ENCODE peak calls at places on chromosomes 13 and 19, in nine cellular contexts. One of them, this sample, is unnamed.

GRCh38 chr13:41543664-41544300 is 86.4 kb downstream of the RGCC start:
- DNase-seq in fibroblast of lung: no peak
- DNase-seq in spleen: no peak
- DNase-seq in stomach: no peak
- DNase-seq in esophagus squamous epithelium: no peak
- DNase-seq in cardiac muscle cell: no peak
- DNase-seq in fibroblast of the aortic adventitia: no peak
- DNase-seq in right lobe of liver: no peak
- DNase-seq in Panc1: no peak
- DNase-seq in this sample: no peak

GRCh38 chr13:30510091-30510490 is 44.4 kb upstream of the HMGB1 start:
- DNase-seq in stomach: no peak
- DNase-seq in fibroblast of lung: no peak
- DNase-seq in fibroblast of the aortic adventitia: no peak
- DNase-seq in Panc1: no peak
- DNase-seq in right lobe of liver: no peak
- DNase-seq in spleen: no peak
- DNase-seq in cardiac muscle cell: no peak
- DNase-seq in esophagus squamous epithelium: no peak
- DNase-seq in this sample: no peak

GRCh38 chr19:3573858-3574637 is 1.3 kb downstream of the HMG20B start:
- DNase-seq in fibroblast of lung: peak
- DNase-seq in esophagus squamous epithelium: peak
- DNase-seq in cardiac muscle cell: peak
- DNase-seq in stomach: peak
- DNase-seq in Panc1: peak
- DNase-seq in right lobe of liver: peak
- DNase-seq in spleen: peak
- DNase-seq in fibroblast of the aortic adventitia: peak
- DNase-seq in this sample: peak

GRCh38 chr19:56839665-56840451 is 668 bp downstream of the PEG3 start:
- DNase-seq in fibroblast of lung: peak
- DNase-seq in esophagus squamous epithelium: peak
- DNase-seq in Panc1: no peak
- DNase-seq in fibroblast of the aortic adventitia: no peak
- DNase-seq in right lobe of liver: peak
- DNase-seq in spleen: peak
- DNase-seq in stomach: peak
- DNase-seq in cardiac muscle cell: no peak
- DNase-seq in this sample: peak

GRCh38 chr19:4488496-4488895 is 16.4 kb downstream of the HDGFL2 start:
- DNase-seq in right lobe of liver: no peak
- DNase-seq in fibroblast of lung: no peak
- DNase-seq in cardiac muscle cell: no peak
- DNase-seq in Panc1: no peak
- DNase-seq in stomach: no peak
- DNase-seq in fibroblast of the aortic adventitia: no peak
- DNase-seq in spleen: no peak
- DNase-seq in esophagus squamous epithelium: no peak
- DNase-seq in this sample: no peak

GRCh38 chr13:48412881-48413351 is at the start of gene LPAR6:
- DNase-seq in spleen: no peak
- DNase-seq in stomach: no peak
- DNase-seq in Panc1: no peak
- DNase-seq in right lobe of liver: no peak
- DNase-seq in cardiac muscle cell: no peak
- DNase-seq in fibroblast of the aortic adventitia: peak
- DNase-seq in fibroblast of lung: peak
- DNase-seq in esophagus squamous epithelium: no peak
- DNase-seq in this sample: peak

GRCh38 chr13:53074119-53074518 is 45.5 kb downstream of the OLFM4 start:
- DNase-seq in right lobe of liver: no peak
- DNase-seq in spleen: no peak
- DNase-seq in Panc1: no peak
- DNase-seq in fibroblast of the aortic adventitia: no peak
- DNase-seq in esophagus squamous epithelium: no peak
- DNase-seq in cardiac muscle cell: no peak
- DNase-seq in fibroblast of lung: no peak
- DNase-seq in stomach: no peak
- DNase-seq in this sample: no peak

GRCh38 chr13:23851106-23851505 is 38.1 kb downstream of the MIPEP start:
- DNase-seq in esophagus squamous epithelium: no peak
- DNase-seq in fibroblast of the aortic adventitia: peak
- DNase-seq in fibroblast of lung: peak
- DNase-seq in spleen: no peak
- DNase-seq in cardiac muscle cell: no peak
- DNase-seq in right lobe of liver: no peak
- DNase-seq in stomach: no peak
- DNase-seq in Panc1: no peak
- DNase-seq in this sample: peak

GRCh38 chr13:75316427-75316826 is 165.5 kb downstream of the TBC1D4 start:
- DNase-seq in cardiac muscle cell: no peak
- DNase-seq in fibroblast of the aortic adventitia: peak
- DNase-seq in Panc1: no peak
- DNase-seq in right lobe of liver: no peak
- DNase-seq in spleen: no peak
- DNase-seq in stomach: no peak
- DNase-seq in esophagus squamous epithelium: no peak
- DNase-seq in fibroblast of lung: peak
- DNase-seq in this sample: peak

GRCh38 chr13:72390909-72391308 is 336.5 kb downstream of the MZT1 start:
- DNase-seq in spleen: no peak
- DNase-seq in esophagus squamous epithelium: no peak
- DNase-seq in fibroblast of lung: no peak
- DNase-seq in cardiac muscle cell: no peak
- DNase-seq in fibroblast of the aortic adventitia: no peak
- DNase-seq in Panc1: no peak
- DNase-seq in right lobe of liver: no peak
- DNase-seq in stomach: no peak
- DNase-seq in this sample: peak

GRCh38 chr13:20188649-20189553 is 3.8 kb downstream of the GJB2 start:
- DNase-seq in fibroblast of lung: no peak
- DNase-seq in spleen: no peak
- DNase-seq in fibroblast of the aortic adventitia: no peak
- DNase-seq in stomach: no peak
- DNase-seq in cardiac muscle cell: no peak
- DNase-seq in right lobe of liver: no peak
- DNase-seq in Panc1: no peak
- DNase-seq in esophagus squamous epithelium: no peak
- DNase-seq in this sample: no peak

GRCh38 chr13:104086759-104087158 is 1020.5 kb upstream of the SLC10A2 start:
- DNase-seq in spleen: no peak
- DNase-seq in right lobe of liver: no peak
- DNase-seq in fibroblast of the aortic adventitia: peak
- DNase-seq in esophagus squamous epithelium: no peak
- DNase-seq in Panc1: no peak
- DNase-seq in cardiac muscle cell: no peak
- DNase-seq in fibroblast of lung: peak
- DNase-seq in stomach: no peak
- DNase-seq in this sample: no peak

GRCh38 chr13:93244141-93244917 is 17.7 kb downstream of the GPC6 start:
- DNase-seq in fibroblast of lung: peak
- DNase-seq in esophagus squamous epithelium: no peak
- DNase-seq in cardiac muscle cell: peak
- DNase-seq in Panc1: no peak
- DNase-seq in spleen: no peak
- DNase-seq in stomach: no peak
- DNase-seq in fibroblast of the aortic adventitia: peak
- DNase-seq in right lobe of liver: no peak
- DNase-seq in this sample: peak

GRCh38 chr13:111901301-111901905 is 165.5 kb upstream of the SOX1 start:
- DNase-seq in Panc1: no peak
- DNase-seq in stomach: no peak
- DNase-seq in fibroblast of lung: no peak
- DNase-seq in cardiac muscle cell: no peak
- DNase-seq in spleen: no peak
- DNase-seq in fibroblast of the aortic adventitia: no peak
- DNase-seq in right lobe of liver: peak
- DNase-seq in esophagus squamous epithelium: no peak
- DNase-seq in this sample: no peak

GRCh38 chr13:98851276-98851675 is 98.8 kb upstream of the SLC15A1 start:
- DNase-seq in stomach: no peak
- DNase-seq in cardiac muscle cell: no peak
- DNase-seq in fibroblast of lung: no peak
- DNase-seq in right lobe of liver: no peak
- DNase-seq in esophagus squamous epithelium: no peak
- DNase-seq in Panc1: no peak
- DNase-seq in spleen: no peak
- DNase-seq in fibroblast of the aortic adventitia: no peak
- DNase-seq in this sample: no peak

GRCh38 chr13:91544723-91545122 is 146.3 kb downstream of the GPC5 start:
- DNase-seq in esophagus squamous epithelium: no peak
- DNase-seq in fibroblast of the aortic adventitia: peak
- DNase-seq in fibroblast of lung: no peak
- DNase-seq in stomach: no peak
- DNase-seq in right lobe of liver: no peak
- DNase-seq in cardiac muscle cell: peak
- DNase-seq in spleen: no peak
- DNase-seq in Panc1: no peak
- DNase-seq in this sample: no peak

GRCh38 chr19:33134571-33135041 is 2.7 kb downstream of the WDR88 start:
- DNase-seq in fibroblast of the aortic adventitia: no peak
- DNase-seq in cardiac muscle cell: no peak
- DNase-seq in esophagus squamous epithelium: no peak
- DNase-seq in stomach: no peak
- DNase-seq in fibroblast of lung: no peak
- DNase-seq in Panc1: no peak
- DNase-seq in spleen: no peak
- DNase-seq in right lobe of liver: no peak
- DNase-seq in this sample: no peak

GRCh38 chr19:47231215-47232054 is 436 bp upstream of the BBC3 start:
- DNase-seq in cardiac muscle cell: peak
- DNase-seq in Panc1: no peak
- DNase-seq in spleen: peak
- DNase-seq in right lobe of liver: peak
- DNase-seq in esophagus squamous epithelium: peak
- DNase-seq in stomach: peak
- DNase-seq in fibroblast of the aortic adventitia: peak
- DNase-seq in fibroblast of lung: peak
- DNase-seq in this sample: peak
- H3K4me3 ChIP-seq in cardiac muscle cell: peak
- H3K4me3 ChIP-seq in Panc1: peak
- H3K4me3 ChIP-seq in spleen: peak
- H3K4me3 ChIP-seq in right lobe of liver: peak
- H3K4me3 ChIP-seq in esophagus squamous epithelium: peak
- H3K4me3 ChIP-seq in stomach: peak
- H3K4me3 ChIP-seq in fibroblast of the aortic adventitia: peak
- H3K4me3 ChIP-seq in fibroblast of lung: peak
- H3K4me3 ChIP-seq in this sample: peak

GRCh38 chr13:73849292-73849691 is 284.9 kb downstream of the KLF12 start:
- DNase-seq in spleen: no peak
- DNase-seq in fibroblast of the aortic adventitia: peak
- DNase-seq in cardiac muscle cell: no peak
- DNase-seq in fibroblast of lung: peak
- DNase-seq in stomach: no peak
- DNase-seq in Panc1: no peak
- DNase-seq in right lobe of liver: no peak
- DNase-seq in esophagus squamous epithelium: no peak
- DNase-seq in this sample: peak
- TF ChIP-seq CTCF in spleen: peak
- TF ChIP-seq CTCF in fibroblast of the aortic adventitia: peak
- TF ChIP-seq CTCF in cardiac muscle cell: peak
- TF ChIP-seq CTCF in fibroblast of lung: peak
- TF ChIP-seq CTCF in stomach: no peak
- TF ChIP-seq CTCF in Panc1: peak
- TF ChIP-seq CTCF in right lobe of liver: peak
- TF ChIP-seq CTCF in esophagus squamous epithelium: no peak
- TF ChIP-seq CTCF in this sample: peak

DNA sequence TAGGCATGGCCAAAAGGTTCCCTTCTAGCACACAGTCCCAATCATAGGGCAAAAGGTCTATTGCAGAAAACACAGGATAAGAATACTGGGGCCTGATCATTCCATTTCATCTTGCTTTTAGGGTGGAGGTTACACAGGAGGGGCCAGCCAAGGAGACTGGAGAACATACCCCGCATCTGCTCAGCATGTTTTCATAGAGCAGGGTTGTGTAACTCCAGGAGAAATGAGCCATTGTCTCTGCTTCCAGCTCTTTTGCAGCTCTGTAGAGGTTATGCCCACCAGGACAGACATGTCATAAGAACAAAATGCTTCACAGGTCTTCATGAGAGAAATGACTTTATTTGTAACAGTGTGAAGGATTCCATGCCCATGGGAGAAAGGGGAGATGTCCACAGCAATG is 742.8 kb downstream of the DACH1 start:
- DNase-seq in stomach: no peak
- DNase-seq in spleen: no peak
- DNase-seq in fibroblast of lung: no peak
- DNase-seq in Panc1: no peak
- DNase-seq in fibroblast of the aortic adventitia: no peak
- DNase-seq in esophagus squamous epithelium: no peak
- DNase-seq in cardiac muscle cell: no peak
- DNase-seq in right lobe of liver: no peak
- DNase-seq in this sample: no peak
- H3K4me3 ChIP-seq in stomach: no peak
- H3K4me3 ChIP-seq in spleen: no peak
- H3K4me3 ChIP-seq in fibroblast of lung: no peak
- H3K4me3 ChIP-seq in Panc1: no peak
- H3K4me3 ChIP-seq in fibroblast of the aortic adventitia: no peak
- H3K4me3 ChIP-seq in esophagus squamous epithelium: no peak
- H3K4me3 ChIP-seq in cardiac muscle cell: no peak
- H3K4me3 ChIP-seq in right lobe of liver: no peak
- H3K4me3 ChIP-seq in this sample: no peak

GRCh38 chr13:78437781-78438180 is 165.6 kb downstream of the POU4F1 start:
- DNase-seq in stomach: no peak
- DNase-seq in Panc1: no peak
- DNase-seq in right lobe of liver: no peak
- DNase-seq in spleen: no peak
- DNase-seq in fibroblast of the aortic adventitia: no peak
- DNase-seq in fibroblast of lung: no peak
- DNase-seq in esophagus squamous epithelium: no peak
- DNase-seq in cardiac muscle cell: no peak
- DNase-seq in this sample: no peak
- TF ChIP-seq CTCF in stomach: no peak
- TF ChIP-seq CTCF in Panc1: no peak
- TF ChIP-seq CTCF in right lobe of liver: no peak
- TF ChIP-seq CTCF in spleen: no peak
- TF ChIP-seq CTCF in fibroblast of the aortic adventitia: no peak
- TF ChIP-seq CTCF in fibroblast of lung: no peak
- TF ChIP-seq CTCF in esophagus squamous epithelium: no peak
- TF ChIP-seq CTCF in cardiac muscle cell: no peak
- TF ChIP-seq CTCF in this sample: no peak

This sample was measured in fibroblast of mammary gland.